ENCODE peak calls at places on chromosomes 12 and 14, in eight cellular contexts. T, S, B, F, C, Y, L and G are unnamed samples.

GRCh38 chr14:93055651-93056115 is 60.0 kb downstream of the ITPK1 start:
- DNase-seq in S (no peak), F (peak; percentile 91), B (peak; percentile 51), Y (no peak), L (no peak), C (no peak), T (no peak), G (no peak)

GRCh38 chr12:107436376-107436775 is 249.2 kb upstream of the PWP1 start:
- DNase-seq in L (no peak), Y (no peak), S (no peak), C (no peak), B (no peak), T (no peak), F (no peak), G (no peak)

GRCh38 chr12:102964872-102965271 is 7.4 kb downstream of the ASCL1 start:
- DNase-seq in L (no peak), C (no peak), T (no peak), B (peak; percentile 52), F (peak; percentile 54), Y (no peak), S (no peak), G (no peak)

GRCh38 chr14:57848353-57848752 is 17.5 kb downstream of the SLC35F4 start:
- DNase-seq in T (no peak), C (no peak), Y (no peak), B (no peak), F (no peak), S (no peak), L (no peak), G (no peak)

GRCh38 chr14:66511849-66512248 is 3.9 kb downstream of the GPHN start:
- DNase-seq in C (no peak), L (no peak), B (no peak), S (no peak), F (no peak), T (no peak), Y (no peak), G (no peak)

GRCh38 chr12:122097641-122098364 is 19.2 kb downstream of the MLXIP start:
- DNase-seq in S (peak; percentile 86), F (peak; percentile 85), T (peak; percentile 63), C (no peak), L (no peak), Y (peak; percentile 65), B (peak; percentile 94), G (peak; percentile 73)

GRCh38 chr12:52495385-52495784 is 2.3 kb upstream of the KRT6A start:
- DNase-seq in B (no peak), Y (no peak), T (no peak), L (no peak), F (no peak), S (no peak), C (no peak), G (no peak)

GRCh38 chr12:69880566-69880965 is 55.5 kb downstream of the MYRFL start:
- DNase-seq in C (no peak), T (no peak), B (no peak), F (no peak), L (no peak), Y (no peak), S (no peak), G (no peak)

DNA sequence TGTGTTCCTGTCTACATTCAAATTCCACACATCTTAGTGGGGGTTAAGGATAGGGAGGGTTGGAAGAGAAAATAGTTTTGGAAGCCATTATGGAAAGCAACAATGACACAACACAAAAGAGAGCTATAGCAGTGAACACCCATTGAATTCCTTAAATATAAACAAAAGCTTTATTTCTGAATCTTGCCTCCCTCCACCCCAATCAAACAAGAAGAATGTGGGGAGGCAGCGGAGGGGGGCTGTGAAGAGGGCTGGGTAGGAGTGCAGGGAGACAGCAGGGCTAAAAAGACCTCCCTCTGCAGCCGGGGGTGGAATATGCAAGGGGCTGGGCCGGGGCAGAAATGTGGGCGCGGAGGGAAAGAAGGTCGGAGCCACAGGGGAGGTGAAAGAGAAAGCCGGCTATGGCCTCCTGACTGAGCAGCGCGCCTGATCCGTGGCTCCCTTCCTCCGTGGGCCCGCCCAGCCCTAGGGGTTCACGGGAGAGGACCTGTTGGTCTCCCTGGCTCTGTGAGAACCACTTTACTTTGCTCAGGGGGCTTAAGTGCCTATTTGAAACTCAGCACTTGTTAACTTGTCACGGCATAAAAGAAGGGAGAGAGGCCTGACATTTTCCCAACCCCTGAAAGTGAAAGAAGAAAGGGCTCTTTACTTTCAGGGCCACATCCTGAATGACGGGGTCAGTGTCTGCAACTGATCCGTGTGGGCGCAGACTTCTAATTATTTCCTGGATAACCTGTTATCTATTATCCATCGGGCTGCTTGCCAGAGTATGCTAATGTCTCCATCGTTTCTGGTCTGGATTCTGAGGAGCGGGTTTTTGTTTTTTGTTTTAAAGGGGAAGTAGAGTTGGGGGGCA is 127.3 kb upstream of the MAX start:
- DNase-seq in B (peak; percentile 51), S (peak; percentile 23), Y (no peak), F (peak; percentile 49), C (no peak), L (peak; percentile 25), T (peak; percentile 71), G (peak; percentile 40)
- TF ChIP-seq POLR2AphosphoS5 in B (no peak), S (no peak), Y (no peak), F (no peak), C (no peak), L (no peak), T (no peak), G (no peak)

DNA sequence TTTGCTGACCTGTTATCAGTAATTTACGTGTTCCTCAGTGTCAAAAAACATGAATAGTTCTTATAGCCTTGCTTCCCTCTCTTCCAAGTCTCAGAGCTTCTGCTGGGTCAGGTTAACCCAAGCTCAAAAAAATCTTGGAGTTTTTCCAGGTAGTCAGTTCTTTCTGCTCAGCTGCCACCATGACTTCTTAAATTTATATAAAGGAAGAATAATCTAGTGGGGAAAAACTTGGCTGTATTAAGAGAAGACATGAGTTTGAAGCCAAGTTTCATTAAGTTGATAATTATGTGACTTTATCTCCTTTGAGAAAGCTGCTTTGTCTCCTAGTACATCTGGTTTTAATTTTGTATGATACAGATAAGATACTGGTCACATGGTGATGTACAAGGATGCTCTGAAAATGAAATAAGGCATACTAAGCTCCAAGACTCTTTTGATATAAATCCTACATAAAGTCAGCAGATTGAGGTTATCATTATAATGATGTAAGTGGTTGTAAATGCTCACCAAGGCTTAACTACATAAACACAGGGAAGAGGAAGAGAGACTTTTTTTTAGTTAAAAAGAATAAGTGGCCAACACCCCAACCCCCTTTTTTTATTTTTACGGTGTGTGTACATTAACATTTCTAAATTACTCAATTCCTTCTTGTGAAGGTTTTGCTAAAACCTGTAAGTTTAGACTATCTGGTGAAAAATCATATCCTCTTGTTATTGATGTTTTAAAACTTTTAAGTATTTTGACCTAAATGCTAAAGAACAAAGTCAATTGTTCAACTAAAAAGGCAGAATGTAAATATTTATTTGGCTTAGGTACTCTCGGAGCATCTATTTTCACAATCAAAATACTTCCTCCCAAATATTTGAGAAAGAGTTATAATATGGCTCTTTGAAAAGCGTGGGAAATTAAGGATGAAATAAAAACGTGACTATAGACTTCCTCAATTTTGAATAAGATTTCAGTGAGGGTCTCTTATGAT is 84.1 kb upstream of the SLC38A2 start:
- DNase-seq in B (no peak), T (no peak), F (no peak), Y (no peak), S (no peak), L (no peak), C (no peak), G (no peak)
- TF ChIP-seq POLR2AphosphoS5 in B (no peak), T (no peak), F (no peak), Y (no peak), S (no peak), L (no peak), C (no peak), G (no peak)

GRCh38 chr14:22875003-22875747 is 3.6 kb downstream of the LRP10 start:
- DNase-seq in S (no peak), T (no peak), C (no peak), Y (no peak), L (no peak), B (no peak), F (no peak), G (no peak)

GRCh38 chr14:22872833-22873520 is 1.4 kb downstream of the LRP10 start:
- DNase-seq in L (no peak), F (no peak), C (no peak), Y (no peak), S (no peak), T (no peak), B (no peak), G (no peak)

GRCh38 chr14:22870811-22871199 is 735 bp upstream of the LRP10 start:
- DNase-seq in C (no peak), S (no peak), T (no peak), F (no peak), L (no peak), B (no peak), Y (no peak), G (no peak)

GRCh38 chr14:22871962-22872832 is 657 bp downstream of the LRP10 start:
- DNase-seq in S (peak; percentile 83), F (peak; percentile 92), T (peak; percentile 91), B (peak; percentile 90), C (peak; percentile 88), Y (peak; percentile 93), L (no peak), G (peak; percentile 88)

DNA sequence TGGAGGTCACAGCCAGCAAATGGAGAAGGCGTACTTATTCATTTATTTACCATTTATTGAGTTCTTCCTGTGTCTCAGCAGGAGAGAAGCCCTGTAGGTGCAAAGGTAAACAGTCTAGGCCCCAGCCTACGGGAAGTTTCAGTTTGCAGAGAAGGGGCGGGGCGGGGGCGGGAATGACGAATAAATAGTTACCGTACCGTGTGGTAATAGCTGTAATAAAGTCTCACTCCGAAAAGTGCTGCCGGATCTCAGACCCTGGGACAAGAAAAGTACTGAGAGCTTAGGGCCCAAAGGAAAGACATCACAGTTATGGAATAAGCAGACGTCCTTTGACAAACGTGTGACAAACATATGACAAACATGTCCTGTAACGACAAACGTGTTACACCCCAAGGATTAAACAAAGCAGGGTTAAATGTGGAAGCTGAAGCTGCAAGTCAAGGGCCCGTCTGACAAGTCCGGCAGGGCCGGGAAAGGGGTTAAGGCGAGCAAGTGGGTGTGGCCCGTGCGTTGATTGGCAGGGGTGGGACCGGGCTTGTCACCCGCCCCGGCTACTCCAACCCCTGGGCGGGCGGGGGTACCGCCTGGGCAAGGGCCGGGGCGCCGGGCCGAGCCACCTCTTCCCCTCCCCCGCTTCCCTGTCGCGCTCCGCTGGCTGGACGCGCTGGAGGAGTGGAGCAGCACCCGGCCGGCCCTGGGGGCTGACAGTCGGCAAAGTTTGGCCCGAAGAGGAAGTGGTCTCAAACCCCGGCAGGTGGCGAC is at the start of gene LRP10:
- DNase-seq in F (peak; percentile 96), Y (peak; percentile 97), L (peak; percentile 76), S (peak; percentile 93), C (peak; percentile 94), T (peak; percentile 96), B (peak; percentile 96), G (peak; percentile 95)
- TF ChIP-seq POLR2AphosphoS5 in F (peak; percentile 76), Y (peak; percentile 90), L (peak; percentile 80), S (peak; percentile 88), C (peak; percentile 74), T (peak; percentile 78), B (peak; percentile 73), G (peak; percentile 89)

GRCh38 chr12:2334291-2335088 is 281.7 kb downstream of the CACNA1C start:
- DNase-seq in L (no peak), F (no peak), B (no peak), Y (no peak), C (no peak), S (peak; percentile 7), T (no peak), G (no peak)

GRCh38 chr12:2335109-2335508 is 282.3 kb downstream of the CACNA1C start:
- DNase-seq in B (no peak), C (no peak), T (no peak), Y (no peak), L (no peak), F (no peak), S (no peak), G (no peak)

GRCh38 chr12:2333516-2333915 is 280.7 kb downstream of the CACNA1C start:
- DNase-seq in B (no peak), Y (no peak), T (no peak), F (no peak), C (no peak), L (no peak), S (no peak), G (no peak)

GRCh38 chr12:2332266-2332665 is 279.5 kb downstream of the CACNA1C start:
- DNase-seq in L (no peak), C (no peak), B (no peak), F (no peak), Y (no peak), T (no peak), S (no peak), G (no peak)

DNA sequence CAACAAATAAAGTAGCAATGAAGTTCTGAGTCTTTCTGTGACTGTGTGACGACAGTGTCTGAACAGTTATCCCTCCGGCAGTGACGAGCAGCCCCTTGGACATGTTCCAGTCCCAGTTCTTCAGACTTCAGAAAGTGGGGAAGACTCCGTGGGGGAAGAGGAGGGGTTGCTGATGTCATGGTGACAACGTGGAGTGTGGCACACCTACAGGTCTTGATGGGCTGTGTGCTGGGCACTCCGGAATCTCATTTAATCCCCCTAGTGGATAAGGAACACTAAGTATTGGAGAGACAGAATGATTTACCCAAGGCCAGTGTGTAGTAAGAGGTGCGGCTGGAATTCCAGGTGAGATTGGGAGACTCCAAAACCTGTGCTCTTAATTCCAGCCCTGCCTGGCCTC is 280.2 kb downstream of the CACNA1C start:
- DNase-seq in T (no peak), C (no peak), S (no peak), L (no peak), B (no peak), F (no peak), Y (peak; percentile 56), G (no peak)
- TF ChIP-seq POLR2AphosphoS5 in T (no peak), C (no peak), S (no peak), L (no peak), B (no peak), F (no peak), Y (no peak), G (no peak)